ENCODE peak calls at places on chromosome 21, in five cellular contexts. One of them, this sample, is unnamed.

GRCh38 chr21:32329331-32329730 is 30.7 kb downstream of the MRAP start:
- DNase-seq in heart left ventricle: no peak
- DNase-seq in fibroblast of lung: peak; percentile 92
- DNase-seq in T-cell: no peak
- DNase-seq in AG10803: peak; percentile 88
- DNase-seq in this sample: no peak

GRCh38 chr21:44281801-44282200 is 3.9 kb upstream of the AIRE start:
- DNase-seq in T-cell: no peak
- DNase-seq in heart left ventricle: no peak
- DNase-seq in fibroblast of lung: no peak
- DNase-seq in AG10803: no peak
- DNase-seq in this sample: no peak

GRCh38 chr21:15839601-15840000 is 109.8 kb downstream of the USP25 start:
- DNase-seq in heart left ventricle: no peak
- DNase-seq in fibroblast of lung: peak; percentile 40
- DNase-seq in T-cell: no peak
- DNase-seq in AG10803: no peak
- DNase-seq in this sample: no peak

GRCh38 chr21:42242611-42243010 is 23.7 kb downstream of the ABCG1 start:
- DNase-seq in fibroblast of lung: no peak
- DNase-seq in T-cell: no peak
- DNase-seq in heart left ventricle: peak; percentile 12
- DNase-seq in AG10803: no peak
- DNase-seq in this sample: no peak

GRCh38 chr21:42614811-42615342 is 38.5 kb upstream of the PDE9A start:
- DNase-seq in heart left ventricle: no peak
- DNase-seq in fibroblast of lung: no peak
- DNase-seq in T-cell: peak; percentile 42
- DNase-seq in AG10803: no peak
- DNase-seq in this sample: peak; percentile 43

GRCh38 chr21:44714905-44715304 is 3.5 kb upstream of the TSPEAR start:
- DNase-seq in T-cell: no peak
- DNase-seq in AG10803: no peak
- DNase-seq in fibroblast of lung: no peak
- DNase-seq in heart left ventricle: no peak
- DNase-seq in this sample: no peak

GRCh38 chr21:30818837-30819236 is 5.8 kb upstream of the KRTAP8-1 start:
- DNase-seq in AG10803: no peak
- DNase-seq in heart left ventricle: no peak
- DNase-seq in fibroblast of lung: no peak
- DNase-seq in T-cell: no peak
- DNase-seq in this sample: no peak

GRCh38 chr21:24594082-24594481 is 1013.2 kb downstream of the MRPL39 start:
- DNase-seq in heart left ventricle: no peak
- DNase-seq in T-cell: no peak
- DNase-seq in fibroblast of lung: no peak
- DNase-seq in AG10803: no peak
- DNase-seq in this sample: no peak

GRCh38 chr21:34740198-34740597 is 71.4 kb downstream of the CLIC6 start:
- DNase-seq in fibroblast of lung: no peak
- DNase-seq in T-cell: no peak
- DNase-seq in heart left ventricle: no peak
- DNase-seq in AG10803: no peak
- DNase-seq in this sample: no peak

GRCh38 chr21:28337319-28337718 is 655.4 kb downstream of the LTN1 start:
- DNase-seq in heart left ventricle: no peak
- DNase-seq in fibroblast of lung: peak; percentile 44
- DNase-seq in AG10803: peak; percentile 72
- DNase-seq in T-cell: no peak
- DNase-seq in this sample: no peak

GRCh38 chr21:38159355-38159754 is 97.4 kb upstream of the KCNJ15 start:
- DNase-seq in T-cell: peak; percentile 20
- DNase-seq in fibroblast of lung: peak; percentile 83
- DNase-seq in heart left ventricle: peak; percentile 70
- DNase-seq in AG10803: peak; percentile 94
- DNase-seq in this sample: no peak

GRCh38 chr21:14591882-14592281 is 45.8 kb upstream of the SAMSN1 start:
- DNase-seq in AG10803: peak; percentile 5
- DNase-seq in T-cell: no peak
- DNase-seq in heart left ventricle: no peak
- DNase-seq in fibroblast of lung: peak; percentile 8
- DNase-seq in this sample: peak; percentile 4

GRCh38 chr21:29887313-29888009 is 52.3 kb downstream of the GRIK1 start:
- DNase-seq in fibroblast of lung: no peak
- DNase-seq in heart left ventricle: no peak
- DNase-seq in AG10803: no peak
- DNase-seq in T-cell: no peak
- DNase-seq in this sample: no peak

GRCh38 chr21:37704751-37705150 is 211.5 kb downstream of the KCNJ6 start:
- DNase-seq in heart left ventricle: no peak
- DNase-seq in T-cell: no peak
- DNase-seq in fibroblast of lung: no peak
- DNase-seq in AG10803: no peak
- DNase-seq in this sample: no peak

GRCh38 chr21:17780539-17780938 is 38.6 kb downstream of the C21orf91 start:
- DNase-seq in T-cell: peak; percentile 28
- DNase-seq in fibroblast of lung: peak; percentile 8
- DNase-seq in AG10803: no peak
- DNase-seq in heart left ventricle: no peak
- DNase-seq in this sample: peak; percentile 41

GRCh38 chr21:17660449-17660848 is 47.7 kb upstream of the BTG3 start:
- DNase-seq in heart left ventricle: no peak
- DNase-seq in fibroblast of lung: peak; percentile 28
- DNase-seq in AG10803: peak; percentile 58
- DNase-seq in T-cell: no peak
- DNase-seq in this sample: no peak

GRCh38 chr21:35207322-35207721 is 158.2 kb upstream of the RUNX1 start:
- DNase-seq in heart left ventricle: no peak
- DNase-seq in T-cell: no peak
- DNase-seq in AG10803: no peak
- DNase-seq in fibroblast of lung: no peak
- DNase-seq in this sample: no peak

GRCh38 chr21:31880816-31881215 is 8.0 kb downstream of the HUNK start:
- DNase-seq in fibroblast of lung: no peak
- DNase-seq in heart left ventricle: no peak
- DNase-seq in AG10803: no peak
- DNase-seq in T-cell: no peak
- DNase-seq in this sample: no peak

GRCh38 chr21:37225440-37225839 is 41.7 kb downstream of the VPS26C start:
- DNase-seq in fibroblast of lung: no peak
- DNase-seq in AG10803: no peak
- DNase-seq in heart left ventricle: no peak
- DNase-seq in T-cell: peak; percentile 34
- DNase-seq in this sample: peak; percentile 13

GRCh38 chr21:26224351-26224750 is 53.8 kb upstream of the APP start:
- DNase-seq in heart left ventricle: no peak
- DNase-seq in fibroblast of lung: no peak
- DNase-seq in T-cell: no peak
- DNase-seq in AG10803: no peak
- DNase-seq in this sample: no peak

GRCh38 chr21:29181799-29182470 is 51.5 kb downstream of the MAP3K7CL start:
- DNase-seq in fibroblast of lung: peak; percentile 95
- DNase-seq in T-cell: no peak
- DNase-seq in AG10803: peak; percentile 89
- DNase-seq in heart left ventricle: no peak
- DNase-seq in this sample: no peak

GRCh38 chr21:44658913-44659595 is 1.3 kb downstream of the KRTAP12-3 start:
- DNase-seq in AG10803: no peak
- DNase-seq in T-cell: no peak
- DNase-seq in heart left ventricle: no peak
- DNase-seq in fibroblast of lung: no peak
- DNase-seq in this sample: peak; percentile 18

GRCh38 chr21:33834801-33835500 is 80.7 kb downstream of the ATP5PO start:
- DNase-seq in heart left ventricle: no peak
- DNase-seq in AG10803: no peak
- DNase-seq in T-cell: no peak
- DNase-seq in fibroblast of lung: peak; percentile 62
- DNase-seq in this sample: no peak

GRCh38 chr21:45364464-45365185 is 40.3 kb upstream of the COL18A1 start:
- DNase-seq in fibroblast of lung: peak; percentile 93
- DNase-seq in AG10803: peak; percentile 67
- DNase-seq in T-cell: no peak
- DNase-seq in heart left ventricle: peak; percentile 65
- DNase-seq in this sample: no peak

GRCh38 chr21:28069446-28069845 is 923.2 kb downstream of the LTN1 start:
- DNase-seq in T-cell: no peak
- DNase-seq in AG10803: peak; percentile 82
- DNase-seq in heart left ventricle: no peak
- DNase-seq in fibroblast of lung: peak; percentile 78
- DNase-seq in this sample: no peak

GRCh38 chr21:26093094-26093493 is 77.5 kb downstream of the APP start:
- DNase-seq in heart left ventricle: no peak
- DNase-seq in AG10803: no peak
- DNase-seq in fibroblast of lung: peak; percentile 41
- DNase-seq in T-cell: no peak
- DNase-seq in this sample: no peak

GRCh38 chr21:31442339-31442738 is 98.3 kb upstream of the TIAM1 start:
- DNase-seq in T-cell: no peak
- DNase-seq in fibroblast of lung: no peak
- DNase-seq in AG10803: no peak
- DNase-seq in heart left ventricle: no peak
- DNase-seq in this sample: no peak

GRCh38 chr21:33339938-33340337 is 15.2 kb downstream of the IFNAR1 start:
- DNase-seq in T-cell: no peak
- DNase-seq in fibroblast of lung: no peak
- DNase-seq in AG10803: peak; percentile 17
- DNase-seq in heart left ventricle: no peak
- DNase-seq in this sample: no peak

GRCh38 chr21:42071146-42071737 is at the start of gene UMODL1:
- DNase-seq in heart left ventricle: peak; percentile 9
- DNase-seq in T-cell: no peak
- DNase-seq in fibroblast of lung: no peak
- DNase-seq in AG10803: no peak
- DNase-seq in this sample: no peak

GRCh38 chr21:33025471-33026298 is at the start of gene OLIG2:
- DNase-seq in heart left ventricle: no peak
- DNase-seq in AG10803: no peak
- DNase-seq in T-cell: no peak
- DNase-seq in fibroblast of lung: peak; percentile 25
- DNase-seq in this sample: no peak

GRCh38 chr21:20570824-20571232 is 427.4 kb upstream of the NCAM2 start:
- DNase-seq in AG10803: no peak
- DNase-seq in fibroblast of lung: no peak
- DNase-seq in T-cell: no peak
- DNase-seq in heart left ventricle: no peak
- DNase-seq in this sample: no peak

GRCh38 chr21:44398499-44398898 is 45.1 kb downstream of the TRPM2 start:
- DNase-seq in fibroblast of lung: no peak
- DNase-seq in T-cell: no peak
- DNase-seq in AG10803: no peak
- DNase-seq in heart left ventricle: no peak
- DNase-seq in this sample: no peak

GRCh38 chr21:26405735-26406361 is 167.2 kb downstream of the CYYR1 start:
- DNase-seq in fibroblast of lung: peak; percentile 91
- DNase-seq in heart left ventricle: no peak
- DNase-seq in AG10803: peak; percentile 84
- DNase-seq in T-cell: no peak
- DNase-seq in this sample: no peak

GRCh38 chr21:35231115-35231514 is 182.0 kb upstream of the RUNX1 start:
- DNase-seq in T-cell: no peak
- DNase-seq in fibroblast of lung: peak; percentile 63
- DNase-seq in heart left ventricle: no peak
- DNase-seq in AG10803: no peak
- DNase-seq in this sample: no peak

GRCh38 chr21:42833439-42833815 is 45.9 kb downstream of the WDR4 start:
- DNase-seq in T-cell: peak; percentile 58
- DNase-seq in AG10803: no peak
- DNase-seq in fibroblast of lung: no peak
- DNase-seq in heart left ventricle: no peak
- DNase-seq in this sample: peak; percentile 42

GRCh38 chr21:46509760-46510159 is 51.1 kb downstream of the DIP2A start:
- DNase-seq in AG10803: peak; percentile 4
- DNase-seq in T-cell: no peak
- DNase-seq in heart left ventricle: no peak
- DNase-seq in fibroblast of lung: no peak
- DNase-seq in this sample: no peak

GRCh38 chr21:45267390-45267760 is 20.3 kb downstream of the POFUT2 start:
- DNase-seq in AG10803: no peak
- DNase-seq in heart left ventricle: no peak
- DNase-seq in fibroblast of lung: no peak
- DNase-seq in T-cell: no peak
- DNase-seq in this sample: no peak

GRCh38 chr21:25371831-25372434 is 235.3 kb downstream of the MRPL39 start:
- DNase-seq in fibroblast of lung: peak; percentile 42
- DNase-seq in T-cell: no peak
- DNase-seq in AG10803: peak; percentile 56
- DNase-seq in heart left ventricle: no peak
- DNase-seq in this sample: no peak

This sample was measured in activated effector memory CD4-positive, alpha-beta T cell treated with Interleukin-2 at 50 U/mL for 16 hours.